ENCODE peak calls at places on chromosomes 5 and 9, in eight cellular contexts. G is GM10248, K is uterus, B is mesothelial cell of epicardium, Q is mucosa of descending colon, A is right lobe of liver, Y is esophagus squamous epithelium, R is suprapubic skin. Z is an unnamed sample.
A peak's percentile ranks its signal among the peaks of the same experiment; 100 is the strongest.

GRCh38 chr5:3995954-3996619 is 400.5 kb downstream of the IRX1 start:
- DNase-seq in G (no peak), K (no peak), B (no peak), Q (no peak), A (no peak), Y (no peak), R (no peak), Z (no peak)

GRCh38 chr5:87282254-87282653 is 14.6 kb downstream of the RASA1 start:
- DNase-seq in G (no peak), K (no peak), B (no peak), Q (no peak), A (no peak), Y (no peak), R (no peak), Z (no peak)

GRCh38 chr5:132280371-132281240 is 13.6 kb upstream of the SLC22A4 start:
- DNase-seq in G (no peak), K (no peak), B (no peak), Q (no peak), A (no peak), Y (no peak), R (no peak), Z (no peak)

GRCh38 chr5:757931-758697 is 26.4 kb downstream of the ZDHHC11B start:
- DNase-seq in G (no peak), K (no peak), B (peak; percentile 39), Q (peak; percentile 70), A (no peak), Y (no peak), R (peak; percentile 86), Z (no peak)

GRCh38 chr9:4573176-4573575 is 82.9 kb downstream of the SLC1A1 start:
- DNase-seq in G (no peak), K (no peak), B (no peak), Q (no peak), A (no peak), Y (no peak), R (no peak), Z (no peak)

GRCh38 chr9:87184956-87185642 is 237.8 kb upstream of the GAS1 start:
- DNase-seq in G (no peak), K (no peak), B (no peak), Q (no peak), A (no peak), Y (no peak), R (no peak), Z (no peak)

GRCh38 chr9:12996971-12997370 is 222.2 kb downstream of the LURAP1L start:
- DNase-seq in G (no peak), K (no peak), B (no peak), Q (no peak), A (no peak), Y (no peak), R (no peak), Z (no peak)

GRCh38 chr5:129440424-129440823 is 19.7 kb upstream of the ADAMTS19 start:
- DNase-seq in G (no peak), K (no peak), B (no peak), Q (no peak), A (no peak), Y (no peak), R (no peak), Z (no peak)

GRCh38 chr5:147431586-147431985 is 78.3 kb downstream of the DPYSL3 start:
- DNase-seq in G (no peak), K (no peak), B (no peak), Q (no peak), A (no peak), Y (no peak), R (no peak), Z (no peak)

GRCh38 chr9:104907278-104907951 is 20.5 kb downstream of the ABCA1 start:
- DNase-seq in G (no peak), K (peak; percentile 47), B (no peak), Q (no peak), A (peak; percentile 65), Y (no peak), R (no peak), Z (no peak)

GRCh38 chr5:82422001-82422740 is 144.0 kb upstream of the RPS23 start:
- DNase-seq in G (no peak), K (no peak), B (no peak), Q (no peak), A (no peak), Y (no peak), R (no peak), Z (no peak)

GRCh38 chr5:36444582-36444999 is 142.9 kb upstream of the RANBP3L start:
- DNase-seq in G (no peak), K (no peak), B (no peak), Q (no peak), A (no peak), Y (no peak), R (no peak), Z (no peak)

GRCh38 chr9:92563701-92564100 is 27.9 kb upstream of the ECM2 start:
- DNase-seq in G (no peak), K (no peak), B (no peak), Q (no peak), A (no peak), Y (no peak), R (no peak), Z (no peak)

GRCh38 chr5:149803641-149804468 is 73.7 kb downstream of the PPARGC1B start:
- DNase-seq in G (no peak), K (no peak), B (no peak), Q (no peak), A (no peak), Y (no peak), R (no peak), Z (no peak)

GRCh38 chr5:172238334-172238733 is 44.4 kb downstream of the EFCAB9 start:
- DNase-seq in G (no peak), K (no peak), B (no peak), Q (no peak), A (no peak), Y (no peak), R (no peak), Z (no peak)

GRCh38 chr5:72598461-72599433 is 91.5 kb upstream of the ZNF366 start:
- DNase-seq in G (no peak), K (no peak), B (no peak), Q (no peak), A (no peak), Y (no peak), R (no peak), Z (no peak)

GRCh38 chr9:77218612-77219011 is 41.3 kb downstream of the VPS13A start:
- DNase-seq in G (no peak), K (no peak), B (no peak), Q (no peak), A (no peak), Y (no peak), R (no peak), Z (no peak)

GRCh38 chr5:168770996-168771395 is 191.8 kb upstream of the PANK3 start:
- DNase-seq in G (no peak), K (no peak), B (no peak), Q (no peak), A (no peak), Y (no peak), R (no peak), Z (no peak)

GRCh38 chr5:54049963-54050362 is 260.4 kb downstream of the ARL15 start:
- DNase-seq in G (no peak), K (no peak), B (no peak), Q (no peak), A (no peak), Y (no peak), R (no peak), Z (no peak)

GRCh38 chr9:102631559-102631958 is 363.6 kb upstream of the CYLC2 start:
- DNase-seq in G (no peak), K (no peak), B (no peak), Q (no peak), A (no peak), Y (no peak), R (no peak), Z (no peak)
- TF ChIP-seq CTCF in G (peak; percentile 31), K (no peak), B (no peak), Q (no peak), A (peak; percentile 32), Y (no peak), R (no peak), Z (peak; percentile 50)

DNA sequence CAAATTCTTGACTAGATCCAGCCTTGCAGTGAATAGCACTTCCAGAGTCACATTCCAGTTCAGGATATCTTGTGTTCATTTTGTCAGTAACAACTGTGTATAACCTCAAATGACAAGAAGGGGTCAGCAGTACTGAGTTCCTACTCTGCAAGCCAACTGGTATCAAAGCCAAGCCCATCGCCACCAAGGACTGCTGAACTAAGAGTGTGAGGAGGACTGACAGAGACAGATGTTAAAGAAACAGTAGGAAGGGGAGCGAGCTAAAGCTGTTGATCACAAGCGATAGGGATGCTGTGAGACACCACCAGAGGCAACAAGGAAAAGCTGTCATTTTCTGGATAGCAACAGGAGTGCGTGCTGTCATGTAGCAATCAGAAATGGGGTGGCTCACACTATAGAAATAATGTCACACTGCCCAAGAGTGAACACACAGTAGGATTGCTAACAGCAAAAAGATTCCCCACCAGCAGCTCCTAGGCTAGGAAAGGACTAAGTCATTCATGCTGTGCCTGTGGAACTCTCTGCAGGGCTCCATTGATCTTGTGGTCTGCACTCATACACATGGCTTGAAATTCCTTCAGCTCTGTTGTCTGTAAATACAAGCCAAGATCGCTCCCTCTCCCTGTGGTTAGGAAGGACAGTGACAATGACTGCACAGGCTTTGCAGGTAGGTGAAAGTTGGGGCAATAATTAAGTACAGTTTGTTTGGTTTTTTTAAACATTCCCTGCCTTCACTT is 658.6 kb downstream of the NR2F1-AS1 start:
- DNase-seq in G (no peak), K (no peak), B (no peak), Q (no peak), A (no peak), Y (no peak), R (no peak), Z (no peak)
- TF ChIP-seq CTCF in G (no peak), K (no peak), B (no peak), Q (no peak), A (no peak), Y (no peak), R (no peak), Z (no peak)

DNA sequence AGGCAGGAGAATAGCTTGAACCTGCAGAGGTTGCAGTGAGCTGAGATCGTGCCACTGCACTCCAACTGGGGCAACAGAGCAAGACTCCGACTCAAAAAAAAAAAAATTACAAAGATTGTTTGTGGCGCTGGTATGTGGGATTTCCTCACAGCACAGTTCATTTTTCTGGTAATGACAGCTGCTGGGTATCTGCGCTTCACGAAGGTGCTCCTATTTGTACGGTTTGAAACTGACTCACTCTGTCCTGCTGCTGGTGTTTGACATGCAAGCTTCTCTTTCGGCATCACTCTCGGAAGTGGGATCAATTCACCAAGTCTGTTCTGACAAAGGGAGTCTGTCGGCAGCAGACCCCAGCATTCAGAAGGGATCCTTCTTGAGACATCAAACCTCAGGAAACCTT is 26.3 kb downstream of the MAML1 start:
- DNase-seq in G (no peak), K (no peak), B (no peak), Q (no peak), A (no peak), Y (no peak), R (no peak), Z (no peak)
- TF ChIP-seq CTCF in G (no peak), K (no peak), B (no peak), Q (no peak), A (no peak), Y (no peak), R (no peak), Z (no peak)

GRCh38 chr5:140855772-140856674 is at the start of gene PCDHA10:
- DNase-seq in G (no peak), K (no peak), B (no peak), Q (no peak), A (no peak), Y (no peak), R (no peak), Z (no peak)
- TF ChIP-seq CTCF in G (no peak), K (peak; percentile 24), B (peak; percentile 25), Q (no peak), A (peak; percentile 11), Y (no peak), R (no peak), Z (peak; percentile 75)

GRCh38 chr5:57037355-57037754 is 85.4 kb upstream of the MIER3 start:
- DNase-seq in G (no peak), K (no peak), B (no peak), Q (no peak), A (no peak), Y (no peak), R (no peak), Z (no peak)
- TF ChIP-seq CTCF in G (no peak), K (no peak), B (no peak), Q (no peak), A (no peak), Y (no peak), R (no peak), Z (no peak)